ENCODE peak calls at places on chromosomes 11 and 22, in four cellular contexts. M is NT2/D1, R is H1, B is GM12878. A is an unnamed sample.

GRCh38 chr11:5369793-5370192 is 13.8 kb upstream of the OR51M1 start:
- DNase-seq in R (no peak), B (no peak), M (no peak), A (no peak)

GRCh38 chr11:16456366-16456765 is 100.0 kb upstream of the SOX6 start:
- DNase-seq in M (no peak), B (no peak), R (no peak), A (no peak)

GRCh38 chr11:18106688-18107087 is 806 bp upstream of the SAAL1 start:
- DNase-seq in R (no peak), B (no peak), M (no peak), A (no peak)

GRCh38 chr11:62025429-62026105 is 58.1 kb upstream of the FTH1 start:
- DNase-seq in R (no peak), M (no peak), B (peak; percentile 56), A (peak; percentile 30)

GRCh38 chr11:33475999-33476398 is 218.8 kb downstream of the HIPK3 start:
- DNase-seq in R (no peak), M (no peak), B (no peak), A (peak; percentile 37)

GRCh38 chr22:20951151-20951931 is 15.7 kb upstream of the AIFM3 start:
- DNase-seq in M (no peak), B (no peak), R (no peak), A (no peak)

GRCh38 chr11:12757416-12757815 is 83.2 kb downstream of the TEAD1 start:
- DNase-seq in M (no peak), B (no peak), R (no peak), A (no peak)

GRCh38 chr22:44862981-44863860 is 110.8 kb downstream of the ARHGAP8 start:
- DNase-seq in M (no peak), R (no peak), B (no peak), A (no peak)

GRCh38 chr11:11937957-11938356 is 70.5 kb downstream of the DKK3 start:
- DNase-seq in R (no peak), M (no peak), B (no peak), A (no peak)

GRCh38 chr11:64776425-64776824 is 1.9 kb downstream of the SF1 start:
- DNase-seq in R (no peak), B (no peak), M (no peak), A (no peak)

GRCh38 chr11:11973361-11973800 is 35.0 kb downstream of the DKK3 start:
- DNase-seq in M (no peak), B (no peak), R (no peak), A (no peak)

GRCh38 chr11:90171359-90171758 is 36.9 kb downstream of the NAALAD2 start:
- DNase-seq in B (no peak), M (no peak), R (no peak), A (no peak)

GRCh38 chr11:113189909-113190667 is 124.3 kb upstream of the TTC12 start:
- DNase-seq in B (no peak), M (no peak), R (no peak), A (no peak)

GRCh38 chr11:64234840-64235379 is 526 bp downstream of the VEGFB start:
- DNase-seq in M (no peak), B (no peak), R (no peak), A (no peak)

GRCh38 chr22:22125579-22126468 is 118.8 kb upstream of the VPREB1 start:
- DNase-seq in R (no peak), B (no peak), M (no peak), A (no peak)

GRCh38 chr11:111602865-111603632 is 800 bp downstream of the SIK2 start:
- DNase-seq in B (no peak), M (peak; percentile 8), R (no peak), A (peak; percentile 31)

GRCh38 chr11:108635106-108635505 is 29.8 kb upstream of the DDX10 start:
- DNase-seq in B (no peak), M (no peak), R (no peak), A (no peak)

GRCh38 chr11:693415-693831 is 1.6 kb downstream of the DEAF1 start:
- DNase-seq in R (no peak), M (no peak), B (no peak), A (no peak)

GRCh38 chr11:96054870-96055705 is 131.2 kb upstream of the MTMR2 start:
- DNase-seq in R (no peak), M (peak; percentile 13), B (no peak), A (peak; percentile 22)

GRCh38 chr11:67583319-67584204 is at the start of gene GSTP1:
- DNase-seq in B (no peak), M (peak; percentile 86), R (peak; percentile 82), A (peak; percentile 92)

GRCh38 chr11:83523676-83524075 is 237.5 kb upstream of the CCDC90B start:
- DNase-seq in B (no peak), M (no peak), R (no peak), A (no peak)

GRCh38 chr11:72781063-72781312 is 12.9 kb downstream of the STARD10 start:
- DNase-seq in B (no peak), M (no peak), R (no peak), A (no peak)

GRCh38 chr11:69880041-69880802 is 61.0 kb upstream of the FGF3 start:
- DNase-seq in B (no peak), M (no peak), R (no peak), A (no peak)

GRCh38 chr22:19525116-19525660 is 978 bp upstream of the CLDN5 start:
- DNase-seq in B (no peak), M (no peak), R (no peak), A (peak; percentile 6)

GRCh38 chr22:30859714-30860095 is 108.9 kb downstream of the MORC2 start:
- DNase-seq in R (no peak), M (no peak), B (no peak), A (peak; percentile 4)

GRCh38 chr22:29030016-29030617 is 31.5 kb downstream of the C22orf31 start:
- DNase-seq in M (no peak), B (no peak), R (no peak), A (no peak)

GRCh38 chr11:3747704-3748103 is 49.6 kb downstream of the NUP98 start:
- DNase-seq in R (no peak), M (no peak), B (no peak), A (no peak)

GRCh38 chr11:69113646-69114340 is 41.9 kb upstream of the SMIM38 start:
- DNase-seq in R (no peak), M (no peak), B (no peak), A (no peak)

GRCh38 chr11:66329165-66329673 is 7.0 kb downstream of the RIN1 start:
- DNase-seq in M (no peak), B (no peak), R (no peak), A (no peak)

GRCh38 chr11:40188848-40189247 is 1270.6 kb downstream of the LRRC4C start:
- DNase-seq in M (no peak), B (no peak), R (no peak), A (no peak)

GRCh38 chr11:8757533-8757932 is 74.9 kb downstream of the RPL27A start:
- DNase-seq in B (no peak), R (no peak), M (no peak), A (no peak)

GRCh38 chr11:62608776-62609175 is 3.8 kb downstream of the EML3 start:
- DNase-seq in B (no peak), R (no peak), M (no peak), A (no peak)

DNA sequence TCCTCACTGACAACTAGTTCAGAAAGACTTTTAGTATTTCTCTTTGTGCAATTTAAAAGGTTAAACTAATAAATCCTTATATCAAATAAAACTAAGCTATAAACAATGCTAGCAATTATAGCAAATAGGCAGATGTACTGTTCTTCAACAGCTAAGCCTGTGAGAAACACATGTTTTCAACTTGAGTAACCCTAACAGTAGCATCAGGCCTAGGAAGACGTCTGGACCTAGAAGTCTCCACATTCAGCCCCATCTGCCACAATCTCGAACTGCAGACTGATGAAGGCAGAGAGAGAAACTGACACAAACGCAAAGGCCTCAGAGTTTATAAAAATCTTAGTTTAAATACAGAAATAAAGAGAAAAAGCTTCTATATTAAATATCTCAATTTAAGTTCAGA is 2.5 kb downstream of the ST13 start:
- DNase-seq in M (no peak), R (no peak), B (no peak), A (no peak)
- TF ChIP-seq SUZ12 in M (no peak), R (no peak), B (no peak), A (no peak)

GRCh38 chr11:125393331-125393730 is 102.7 kb downstream of the FEZ1 start:
- DNase-seq in B (no peak), R (no peak), M (no peak), A (no peak)

GRCh38 chr11:125398475-125398874 is 97.6 kb downstream of the FEZ1 start:
- DNase-seq in R (no peak), B (no peak), M (no peak), A (no peak)

GRCh38 chr11:125397421-125397820 is 98.6 kb downstream of the FEZ1 start:
- DNase-seq in M (no peak), B (no peak), R (no peak), A (no peak)

GRCh38 chr11:125390949-125391348 is 105.1 kb downstream of the FEZ1 start:
- DNase-seq in B (no peak), R (no peak), M (no peak), A (no peak)

DNA sequence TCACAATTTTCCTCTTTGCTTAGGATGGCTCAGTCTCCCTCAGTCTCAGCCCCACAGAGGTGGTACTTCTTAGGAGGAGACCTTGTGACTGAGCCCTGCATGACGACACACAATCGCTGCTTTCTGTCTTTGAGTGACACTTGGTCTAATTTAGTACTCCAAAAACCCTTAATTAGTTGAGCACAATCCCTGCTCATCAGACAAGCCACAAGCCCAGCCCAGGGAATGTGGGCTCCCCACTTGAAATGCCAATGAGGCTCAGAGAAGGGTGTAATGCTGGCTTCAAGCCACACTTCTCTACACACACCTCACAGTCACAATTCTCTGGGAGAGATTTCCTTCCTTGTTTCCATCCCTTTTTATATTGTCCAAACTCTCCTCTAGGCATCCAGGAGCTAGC is 101.8 kb downstream of the FEZ1 start:
- DNase-seq in R (no peak), M (no peak), B (no peak), A (no peak)
- TF ChIP-seq SUZ12 in R (no peak), M (no peak), B (no peak), A (no peak)

GRCh38 chr22:38824587-38824986 is 19.2 kb downstream of the NPTXR start:
- DNase-seq in B (no peak), R (peak; percentile 61), M (peak; percentile 68), A (peak; percentile 82)
- TF ChIP-seq SUZ12 in B (no peak), R (no peak), M (no peak), A (no peak)

GRCh38 chr22:43535336-43535735 is 123.5 kb downstream of the MPPED1 start:
- DNase-seq in B (no peak), M (no peak), R (no peak), A (no peak)

GRCh38 chr22:43533131-43533530 is 121.3 kb downstream of the MPPED1 start:
- DNase-seq in M (no peak), B (no peak), R (no peak), A (no peak)

GRCh38 chr22:43535741-43536140 is 123.9 kb downstream of the MPPED1 start:
- DNase-seq in B (no peak), R (no peak), M (no peak), A (no peak)

GRCh38 chr22:43533656-43534428 is 122.0 kb downstream of the MPPED1 start:
- DNase-seq in B (no peak), M (no peak), R (no peak), A (no peak)

DNA sequence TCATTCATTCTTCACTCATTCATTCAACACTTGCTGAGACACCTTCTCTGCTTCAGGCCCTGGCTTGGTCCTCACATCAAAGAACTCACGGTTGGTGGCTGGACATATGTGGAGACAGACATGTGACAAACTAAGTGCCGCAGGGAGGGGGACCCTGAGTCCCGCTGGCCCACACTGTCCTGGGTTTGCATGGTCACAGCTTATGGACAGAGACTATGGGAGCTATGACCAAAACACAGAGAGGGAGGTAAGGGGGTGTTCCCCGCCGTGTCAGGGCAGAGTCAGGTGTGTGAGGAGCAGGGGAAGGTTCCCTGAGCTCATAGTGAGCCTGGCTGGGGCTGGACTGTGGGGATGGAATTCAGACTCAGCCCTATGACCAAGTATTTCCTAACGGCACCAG is 123.1 kb downstream of the MPPED1 start:
- DNase-seq in B (no peak), R (no peak), M (no peak), A (no peak)
- TF ChIP-seq SUZ12 in B (no peak), R (no peak), M (no peak), A (no peak)

A was measured in HEK293T.